ENCODE peak calls at places on chromosomes 12 and 14, in seven cellular contexts. One of them, this sample, is unnamed.

GRCh38 chr12:19288161-19288560 is 151.1 kb upstream of the AEBP2 start:
- DNase-seq in GF-D8: no peak
- DNase-seq in glutamatergic neuron: no peak
- DNase-seq in activated T-helper 1 cell treated with anti-CD3 and anti-CD28 coated beads, Interleukin-12 subunit alpha, Interleukin-12 subunit beta, Interleukin-2, Interleukin-4 antibody, amounts not matched to agents 30 ng/mL and 10 ng/mL and 1 ng/mL, durations not matched to agents 14 hours and 24 hours and 36 hours: no peak
- DNase-seq in GDM1: no peak
- DNase-seq in activated naive CD8-positive, alpha-beta T cell treated with anti-CD3 and anti-CD28 coated beads, Interleukin-2, amount 50 U/mL, for 24 hours: no peak
- DNase-seq in activated T-cell treated with anti-CD3 and anti-CD28 coated beads, Interleukin-2, amount 50 U/mL, for 72 hours: no peak
- DNase-seq in this sample: no peak

GRCh38 chr14:23300687-23301223 is 1.9 kb downstream of the PPP1R3E start:
- DNase-seq in GF-D8: no peak
- DNase-seq in GDM1: no peak
- DNase-seq in activated T-helper 1 cell treated with anti-CD3 and anti-CD28 coated beads, Interleukin-12 subunit alpha, Interleukin-12 subunit beta, Interleukin-2, Interleukin-4 antibody, amounts not matched to agents 30 ng/mL and 10 ng/mL and 1 ng/mL, durations not matched to agents 14 hours and 24 hours and 36 hours: no peak
- DNase-seq in activated naive CD8-positive, alpha-beta T cell treated with anti-CD3 and anti-CD28 coated beads, Interleukin-2, amount 50 U/mL, for 24 hours: peak; percentile 34
- DNase-seq in activated T-cell treated with anti-CD3 and anti-CD28 coated beads, Interleukin-2, amount 50 U/mL, for 72 hours: no peak
- DNase-seq in glutamatergic neuron: peak; percentile 31
- DNase-seq in this sample: no peak

GRCh38 chr14:59583755-59584154 is 7.1 kb upstream of the CCDC175 start:
- DNase-seq in GDM1: no peak
- DNase-seq in activated T-cell treated with anti-CD3 and anti-CD28 coated beads, Interleukin-2, amount 50 U/mL, for 72 hours: no peak
- DNase-seq in GF-D8: no peak
- DNase-seq in activated naive CD8-positive, alpha-beta T cell treated with anti-CD3 and anti-CD28 coated beads, Interleukin-2, amount 50 U/mL, for 24 hours: no peak
- DNase-seq in activated T-helper 1 cell treated with anti-CD3 and anti-CD28 coated beads, Interleukin-12 subunit alpha, Interleukin-12 subunit beta, Interleukin-2, Interleukin-4 antibody, amounts not matched to agents 30 ng/mL and 10 ng/mL and 1 ng/mL, durations not matched to agents 14 hours and 24 hours and 36 hours: no peak
- DNase-seq in glutamatergic neuron: no peak
- DNase-seq in this sample: no peak

GRCh38 chr14:75523771-75524171 is 1.5 kb downstream of the BATF start:
- DNase-seq in glutamatergic neuron: no peak
- DNase-seq in activated T-cell treated with anti-CD3 and anti-CD28 coated beads, Interleukin-2, amount 50 U/mL, for 72 hours: no peak
- DNase-seq in GDM1: no peak
- DNase-seq in activated naive CD8-positive, alpha-beta T cell treated with anti-CD3 and anti-CD28 coated beads, Interleukin-2, amount 50 U/mL, for 24 hours: no peak
- DNase-seq in activated T-helper 1 cell treated with anti-CD3 and anti-CD28 coated beads, Interleukin-12 subunit alpha, Interleukin-12 subunit beta, Interleukin-2, Interleukin-4 antibody, amounts not matched to agents 30 ng/mL and 10 ng/mL and 1 ng/mL, durations not matched to agents 14 hours and 24 hours and 36 hours: no peak
- DNase-seq in GF-D8: peak; percentile 7
- DNase-seq in this sample: no peak

GRCh38 chr12:88553941-88554658 is 26.2 kb downstream of the KITLG start:
- DNase-seq in GF-D8: no peak
- DNase-seq in activated naive CD8-positive, alpha-beta T cell treated with anti-CD3 and anti-CD28 coated beads, Interleukin-2, amount 50 U/mL, for 24 hours: no peak
- DNase-seq in glutamatergic neuron: no peak
- DNase-seq in activated T-helper 1 cell treated with anti-CD3 and anti-CD28 coated beads, Interleukin-12 subunit alpha, Interleukin-12 subunit beta, Interleukin-2, Interleukin-4 antibody, amounts not matched to agents 30 ng/mL and 10 ng/mL and 1 ng/mL, durations not matched to agents 14 hours and 24 hours and 36 hours: no peak
- DNase-seq in GDM1: no peak
- DNase-seq in activated T-cell treated with anti-CD3 and anti-CD28 coated beads, Interleukin-2, amount 50 U/mL, for 72 hours: no peak
- DNase-seq in this sample: no peak

GRCh38 chr12:92063641-92064040 is 82.0 kb downstream of the BTG1 start:
- DNase-seq in GF-D8: no peak
- DNase-seq in activated T-helper 1 cell treated with anti-CD3 and anti-CD28 coated beads, Interleukin-12 subunit alpha, Interleukin-12 subunit beta, Interleukin-2, Interleukin-4 antibody, amounts not matched to agents 30 ng/mL and 10 ng/mL and 1 ng/mL, durations not matched to agents 14 hours and 24 hours and 36 hours: no peak
- DNase-seq in glutamatergic neuron: no peak
- DNase-seq in GDM1: no peak
- DNase-seq in activated T-cell treated with anti-CD3 and anti-CD28 coated beads, Interleukin-2, amount 50 U/mL, for 72 hours: no peak
- DNase-seq in activated naive CD8-positive, alpha-beta T cell treated with anti-CD3 and anti-CD28 coated beads, Interleukin-2, amount 50 U/mL, for 24 hours: no peak
- DNase-seq in this sample: no peak

GRCh38 chr14:49852351-49853157 is at the start of gene NEMF:
- DNase-seq in activated naive CD8-positive, alpha-beta T cell treated with anti-CD3 and anti-CD28 coated beads, Interleukin-2, amount 50 U/mL, for 24 hours: peak; percentile 85
- DNase-seq in activated T-cell treated with anti-CD3 and anti-CD28 coated beads, Interleukin-2, amount 50 U/mL, for 72 hours: peak; percentile 87
- DNase-seq in GDM1: peak; percentile 86
- DNase-seq in activated T-helper 1 cell treated with anti-CD3 and anti-CD28 coated beads, Interleukin-12 subunit alpha, Interleukin-12 subunit beta, Interleukin-2, Interleukin-4 antibody, amounts not matched to agents 30 ng/mL and 10 ng/mL and 1 ng/mL, durations not matched to agents 14 hours and 24 hours and 36 hours: peak; percentile 78
- DNase-seq in GF-D8: peak; percentile 62
- DNase-seq in glutamatergic neuron: peak; percentile 87
- DNase-seq in this sample: peak; percentile 86

GRCh38 chr12:96906849-96907664 is at the start of gene NEDD1:
- DNase-seq in GDM1: peak; percentile 74
- DNase-seq in activated naive CD8-positive, alpha-beta T cell treated with anti-CD3 and anti-CD28 coated beads, Interleukin-2, amount 50 U/mL, for 24 hours: peak; percentile 89
- DNase-seq in activated T-helper 1 cell treated with anti-CD3 and anti-CD28 coated beads, Interleukin-12 subunit alpha, Interleukin-12 subunit beta, Interleukin-2, Interleukin-4 antibody, amounts not matched to agents 30 ng/mL and 10 ng/mL and 1 ng/mL, durations not matched to agents 14 hours and 24 hours and 36 hours: peak; percentile 83
- DNase-seq in GF-D8: peak; percentile 42
- DNase-seq in activated T-cell treated with anti-CD3 and anti-CD28 coated beads, Interleukin-2, amount 50 U/mL, for 72 hours: peak; percentile 87
- DNase-seq in glutamatergic neuron: peak; percentile 89
- DNase-seq in this sample: peak; percentile 89

GRCh38 chr14:99393059-99393655 is 87.5 kb downstream of the SETD3 start:
- DNase-seq in activated T-helper 1 cell treated with anti-CD3 and anti-CD28 coated beads, Interleukin-12 subunit alpha, Interleukin-12 subunit beta, Interleukin-2, Interleukin-4 antibody, amounts not matched to agents 30 ng/mL and 10 ng/mL and 1 ng/mL, durations not matched to agents 14 hours and 24 hours and 36 hours: no peak
- DNase-seq in glutamatergic neuron: peak; percentile 68
- DNase-seq in activated T-cell treated with anti-CD3 and anti-CD28 coated beads, Interleukin-2, amount 50 U/mL, for 72 hours: peak; percentile 41
- DNase-seq in GDM1: no peak
- DNase-seq in activated naive CD8-positive, alpha-beta T cell treated with anti-CD3 and anti-CD28 coated beads, Interleukin-2, amount 50 U/mL, for 24 hours: peak; percentile 48
- DNase-seq in GF-D8: no peak
- DNase-seq in this sample: peak; percentile 60

GRCh38 chr12:53358836-53359419 is 21.0 kb upstream of the SP1 start:
- DNase-seq in activated T-helper 1 cell treated with anti-CD3 and anti-CD28 coated beads, Interleukin-12 subunit alpha, Interleukin-12 subunit beta, Interleukin-2, Interleukin-4 antibody, amounts not matched to agents 30 ng/mL and 10 ng/mL and 1 ng/mL, durations not matched to agents 14 hours and 24 hours and 36 hours: no peak
- DNase-seq in glutamatergic neuron: no peak
- DNase-seq in GDM1: no peak
- DNase-seq in activated naive CD8-positive, alpha-beta T cell treated with anti-CD3 and anti-CD28 coated beads, Interleukin-2, amount 50 U/mL, for 24 hours: no peak
- DNase-seq in activated T-cell treated with anti-CD3 and anti-CD28 coated beads, Interleukin-2, amount 50 U/mL, for 72 hours: no peak
- DNase-seq in GF-D8: no peak
- DNase-seq in this sample: no peak

GRCh38 chr14:50099335-50099734 is 17.0 kb downstream of the VCPKMT start:
- DNase-seq in GDM1: no peak
- DNase-seq in activated T-cell treated with anti-CD3 and anti-CD28 coated beads, Interleukin-2, amount 50 U/mL, for 72 hours: peak; percentile 30
- DNase-seq in activated T-helper 1 cell treated with anti-CD3 and anti-CD28 coated beads, Interleukin-12 subunit alpha, Interleukin-12 subunit beta, Interleukin-2, Interleukin-4 antibody, amounts not matched to agents 30 ng/mL and 10 ng/mL and 1 ng/mL, durations not matched to agents 14 hours and 24 hours and 36 hours: no peak
- DNase-seq in GF-D8: no peak
- DNase-seq in glutamatergic neuron: no peak
- DNase-seq in activated naive CD8-positive, alpha-beta T cell treated with anti-CD3 and anti-CD28 coated beads, Interleukin-2, amount 50 U/mL, for 24 hours: no peak
- DNase-seq in this sample: no peak

GRCh38 chr14:72420749-72421452 is 473.0 kb downstream of the DPF3 start:
- DNase-seq in GDM1: peak; percentile 66
- DNase-seq in GF-D8: no peak
- DNase-seq in activated T-helper 1 cell treated with anti-CD3 and anti-CD28 coated beads, Interleukin-12 subunit alpha, Interleukin-12 subunit beta, Interleukin-2, Interleukin-4 antibody, amounts not matched to agents 30 ng/mL and 10 ng/mL and 1 ng/mL, durations not matched to agents 14 hours and 24 hours and 36 hours: peak; percentile 69
- DNase-seq in glutamatergic neuron: peak; percentile 94
- DNase-seq in activated T-cell treated with anti-CD3 and anti-CD28 coated beads, Interleukin-2, amount 50 U/mL, for 72 hours: peak; percentile 74
- DNase-seq in activated naive CD8-positive, alpha-beta T cell treated with anti-CD3 and anti-CD28 coated beads, Interleukin-2, amount 50 U/mL, for 24 hours: peak; percentile 84
- DNase-seq in this sample: peak; percentile 81

GRCh38 chr12:100576311-100577036 is 3.0 kb downstream of the GAS2L3 start:
- DNase-seq in activated T-helper 1 cell treated with anti-CD3 and anti-CD28 coated beads, Interleukin-12 subunit alpha, Interleukin-12 subunit beta, Interleukin-2, Interleukin-4 antibody, amounts not matched to agents 30 ng/mL and 10 ng/mL and 1 ng/mL, durations not matched to agents 14 hours and 24 hours and 36 hours: no peak
- DNase-seq in GF-D8: peak; percentile 51
- DNase-seq in glutamatergic neuron: no peak
- DNase-seq in GDM1: no peak
- DNase-seq in activated T-cell treated with anti-CD3 and anti-CD28 coated beads, Interleukin-2, amount 50 U/mL, for 72 hours: no peak
- DNase-seq in activated naive CD8-positive, alpha-beta T cell treated with anti-CD3 and anti-CD28 coated beads, Interleukin-2, amount 50 U/mL, for 24 hours: no peak
- DNase-seq in this sample: no peak

GRCh38 chr14:50022661-50023060 is 93.7 kb downstream of the VCPKMT start:
- DNase-seq in GF-D8: no peak
- DNase-seq in GDM1: no peak
- DNase-seq in activated T-helper 1 cell treated with anti-CD3 and anti-CD28 coated beads, Interleukin-12 subunit alpha, Interleukin-12 subunit beta, Interleukin-2, Interleukin-4 antibody, amounts not matched to agents 30 ng/mL and 10 ng/mL and 1 ng/mL, durations not matched to agents 14 hours and 24 hours and 36 hours: no peak
- DNase-seq in activated naive CD8-positive, alpha-beta T cell treated with anti-CD3 and anti-CD28 coated beads, Interleukin-2, amount 50 U/mL, for 24 hours: no peak
- DNase-seq in glutamatergic neuron: no peak
- DNase-seq in activated T-cell treated with anti-CD3 and anti-CD28 coated beads, Interleukin-2, amount 50 U/mL, for 72 hours: no peak
- DNase-seq in this sample: no peak

GRCh38 chr14:73239463-73240241 is 2.3 kb downstream of the PAPLN start:
- DNase-seq in activated naive CD8-positive, alpha-beta T cell treated with anti-CD3 and anti-CD28 coated beads, Interleukin-2, amount 50 U/mL, for 24 hours: no peak
- DNase-seq in GF-D8: no peak
- DNase-seq in GDM1: no peak
- DNase-seq in activated T-cell treated with anti-CD3 and anti-CD28 coated beads, Interleukin-2, amount 50 U/mL, for 72 hours: no peak
- DNase-seq in glutamatergic neuron: peak; percentile 52
- DNase-seq in activated T-helper 1 cell treated with anti-CD3 and anti-CD28 coated beads, Interleukin-12 subunit alpha, Interleukin-12 subunit beta, Interleukin-2, Interleukin-4 antibody, amounts not matched to agents 30 ng/mL and 10 ng/mL and 1 ng/mL, durations not matched to agents 14 hours and 24 hours and 36 hours: no peak
- DNase-seq in this sample: no peak

GRCh38 chr12:120887253-120888043 is 16.7 kb downstream of the SPPL3 start:
- DNase-seq in activated naive CD8-positive, alpha-beta T cell treated with anti-CD3 and anti-CD28 coated beads, Interleukin-2, amount 50 U/mL, for 24 hours: peak; percentile 29
- DNase-seq in GF-D8: no peak
- DNase-seq in glutamatergic neuron: no peak
- DNase-seq in activated T-helper 1 cell treated with anti-CD3 and anti-CD28 coated beads, Interleukin-12 subunit alpha, Interleukin-12 subunit beta, Interleukin-2, Interleukin-4 antibody, amounts not matched to agents 30 ng/mL and 10 ng/mL and 1 ng/mL, durations not matched to agents 14 hours and 24 hours and 36 hours: no peak
- DNase-seq in GDM1: no peak
- DNase-seq in activated T-cell treated with anti-CD3 and anti-CD28 coated beads, Interleukin-2, amount 50 U/mL, for 72 hours: peak; percentile 45
- DNase-seq in this sample: no peak

GRCh38 chr14:101554991-101555668 is 6.2 kb upstream of the DIO3 start:
- DNase-seq in activated naive CD8-positive, alpha-beta T cell treated with anti-CD3 and anti-CD28 coated beads, Interleukin-2, amount 50 U/mL, for 24 hours: no peak
- DNase-seq in glutamatergic neuron: no peak
- DNase-seq in GDM1: no peak
- DNase-seq in activated T-cell treated with anti-CD3 and anti-CD28 coated beads, Interleukin-2, amount 50 U/mL, for 72 hours: no peak
- DNase-seq in activated T-helper 1 cell treated with anti-CD3 and anti-CD28 coated beads, Interleukin-12 subunit alpha, Interleukin-12 subunit beta, Interleukin-2, Interleukin-4 antibody, amounts not matched to agents 30 ng/mL and 10 ng/mL and 1 ng/mL, durations not matched to agents 14 hours and 24 hours and 36 hours: no peak
- DNase-seq in GF-D8: no peak
- DNase-seq in this sample: no peak

GRCh38 chr12:92108651-92109050 is 37.0 kb downstream of the BTG1 start:
- DNase-seq in activated T-helper 1 cell treated with anti-CD3 and anti-CD28 coated beads, Interleukin-12 subunit alpha, Interleukin-12 subunit beta, Interleukin-2, Interleukin-4 antibody, amounts not matched to agents 30 ng/mL and 10 ng/mL and 1 ng/mL, durations not matched to agents 14 hours and 24 hours and 36 hours: no peak
- DNase-seq in glutamatergic neuron: no peak
- DNase-seq in activated naive CD8-positive, alpha-beta T cell treated with anti-CD3 and anti-CD28 coated beads, Interleukin-2, amount 50 U/mL, for 24 hours: no peak
- DNase-seq in GDM1: no peak
- DNase-seq in activated T-cell treated with anti-CD3 and anti-CD28 coated beads, Interleukin-2, amount 50 U/mL, for 72 hours: no peak
- DNase-seq in GF-D8: peak; percentile 38
- DNase-seq in this sample: peak; percentile 26

GRCh38 chr14:80587096-80587724 is 354.3 kb downstream of the CEP128 start:
- DNase-seq in glutamatergic neuron: no peak
- DNase-seq in GF-D8: no peak
- DNase-seq in GDM1: no peak
- DNase-seq in activated T-cell treated with anti-CD3 and anti-CD28 coated beads, Interleukin-2, amount 50 U/mL, for 72 hours: peak; percentile 35
- DNase-seq in activated T-helper 1 cell treated with anti-CD3 and anti-CD28 coated beads, Interleukin-12 subunit alpha, Interleukin-12 subunit beta, Interleukin-2, Interleukin-4 antibody, amounts not matched to agents 30 ng/mL and 10 ng/mL and 1 ng/mL, durations not matched to agents 14 hours and 24 hours and 36 hours: no peak
- DNase-seq in activated naive CD8-positive, alpha-beta T cell treated with anti-CD3 and anti-CD28 coated beads, Interleukin-2, amount 50 U/mL, for 24 hours: no peak
- DNase-seq in this sample: no peak

GRCh38 chr12:77724367-77724957 is 106.2 kb upstream of the NAV3 start:
- DNase-seq in activated T-cell treated with anti-CD3 and anti-CD28 coated beads, Interleukin-2, amount 50 U/mL, for 72 hours: no peak
- DNase-seq in activated naive CD8-positive, alpha-beta T cell treated with anti-CD3 and anti-CD28 coated beads, Interleukin-2, amount 50 U/mL, for 24 hours: no peak
- DNase-seq in glutamatergic neuron: no peak
- DNase-seq in activated T-helper 1 cell treated with anti-CD3 and anti-CD28 coated beads, Interleukin-12 subunit alpha, Interleukin-12 subunit beta, Interleukin-2, Interleukin-4 antibody, amounts not matched to agents 30 ng/mL and 10 ng/mL and 1 ng/mL, durations not matched to agents 14 hours and 24 hours and 36 hours: no peak
- DNase-seq in GF-D8: no peak
- DNase-seq in GDM1: no peak
- DNase-seq in this sample: no peak

GRCh38 chr12:53054112-53054878 is 4.4 kb downstream of the TNS2 start:
- DNase-seq in activated naive CD8-positive, alpha-beta T cell treated with anti-CD3 and anti-CD28 coated beads, Interleukin-2, amount 50 U/mL, for 24 hours: peak; percentile 92
- DNase-seq in GF-D8: no peak
- DNase-seq in glutamatergic neuron: peak; percentile 94
- DNase-seq in activated T-cell treated with anti-CD3 and anti-CD28 coated beads, Interleukin-2, amount 50 U/mL, for 72 hours: peak; percentile 95
- DNase-seq in GDM1: peak; percentile 76
- DNase-seq in activated T-helper 1 cell treated with anti-CD3 and anti-CD28 coated beads, Interleukin-12 subunit alpha, Interleukin-12 subunit beta, Interleukin-2, Interleukin-4 antibody, amounts not matched to agents 30 ng/mL and 10 ng/mL and 1 ng/mL, durations not matched to agents 14 hours and 24 hours and 36 hours: peak; percentile 87
- DNase-seq in this sample: peak; percentile 95

GRCh38 chr12:119444462-119445044 is 110.0 kb downstream of the CCDC60 start:
- DNase-seq in glutamatergic neuron: peak; percentile 75
- DNase-seq in GF-D8: peak; percentile 17
- DNase-seq in GDM1: peak; percentile 18
- DNase-seq in activated naive CD8-positive, alpha-beta T cell treated with anti-CD3 and anti-CD28 coated beads, Interleukin-2, amount 50 U/mL, for 24 hours: peak; percentile 40
- DNase-seq in activated T-helper 1 cell treated with anti-CD3 and anti-CD28 coated beads, Interleukin-12 subunit alpha, Interleukin-12 subunit beta, Interleukin-2, Interleukin-4 antibody, amounts not matched to agents 30 ng/mL and 10 ng/mL and 1 ng/mL, durations not matched to agents 14 hours and 24 hours and 36 hours: peak; percentile 23
- DNase-seq in activated T-cell treated with anti-CD3 and anti-CD28 coated beads, Interleukin-2, amount 50 U/mL, for 72 hours: peak; percentile 30
- DNase-seq in this sample: peak; percentile 64

GRCh38 chr14:104694991-104695659 is 5.7 kb downstream of the INF2 start:
- DNase-seq in activated T-helper 1 cell treated with anti-CD3 and anti-CD28 coated beads, Interleukin-12 subunit alpha, Interleukin-12 subunit beta, Interleukin-2, Interleukin-4 antibody, amounts not matched to agents 30 ng/mL and 10 ng/mL and 1 ng/mL, durations not matched to agents 14 hours and 24 hours and 36 hours: peak; percentile 39
- DNase-seq in GDM1: no peak
- DNase-seq in GF-D8: no peak
- DNase-seq in activated T-cell treated with anti-CD3 and anti-CD28 coated beads, Interleukin-2, amount 50 U/mL, for 72 hours: peak; percentile 37
- DNase-seq in glutamatergic neuron: no peak
- DNase-seq in activated naive CD8-positive, alpha-beta T cell treated with anti-CD3 and anti-CD28 coated beads, Interleukin-2, amount 50 U/mL, for 24 hours: peak; percentile 54
- DNase-seq in this sample: no peak

This sample was measured in BE2C.